ENCODE peak calls at places on chromosomes 11 and 22, in seven cellular contexts. W is GM12865, K is transverse colon, N is right lobe of liver, P is mammary epithelial cell, L is aorta, U is brain microvascular endothelial cell. O is an unnamed sample.

GRCh38 chr11:126212089-126212660 is 593 bp downstream of the FAM118B start:
- DNase-seq in U (no peak), L (no peak), P (peak), N (no peak), K (no peak), W (no peak), O (peak)

GRCh38 chr11:132540586-132540985 is 991.7 kb downstream of the OPCML start:
- DNase-seq in L (no peak), N (no peak), W (no peak), K (no peak), P (no peak), U (no peak), O (no peak)

GRCh38 chr11:63510360-63511130 is 4.7 kb downstream of the LGALS12 start:
- DNase-seq in U (no peak), K (no peak), P (no peak), W (no peak), L (peak), N (peak), O (no peak)

GRCh38 chr11:67563354-67564114 is 20.1 kb upstream of the GSTP1 start:
- DNase-seq in N (peak), P (peak), U (peak), K (peak), W (no peak), L (peak), O (peak)

GRCh38 chr22:43832393-43833265 is 20.5 kb upstream of the EFCAB6 start:
- DNase-seq in K (no peak), P (no peak), N (no peak), L (no peak), W (no peak), U (no peak), O (no peak)

GRCh38 chr11:2531277-2531986 is 86.6 kb downstream of the KCNQ1 start:
- DNase-seq in L (peak), P (peak), N (peak), U (peak), W (peak), K (peak), O (peak)

GRCh38 chr11:103297900-103298299 is 188.7 kb downstream of the DYNC2H1 start:
- DNase-seq in U (no peak), P (no peak), W (no peak), N (no peak), L (no peak), K (no peak), O (no peak)

GRCh38 chr22:16601437-16602223 is 9.0 kb upstream of the CCT8L2 start:
- DNase-seq in W (no peak), K (no peak), P (no peak), N (no peak), U (no peak), L (no peak), O (no peak)

GRCh38 chr11:61429346-61429690 is 457 bp downstream of the CPSF7 start:
- DNase-seq in N (no peak), U (peak), P (peak), W (peak), K (peak), L (peak), O (peak)

GRCh38 chr11:79052539-79052938 is 388.3 kb downstream of the TENM4 start:
- DNase-seq in W (no peak), P (no peak), L (no peak), U (peak), K (no peak), N (no peak), O (peak)

GRCh38 chr22:44312766-44313165 is at the start of gene SHISAL1:
- DNase-seq in N (no peak), P (peak), W (no peak), K (no peak), L (no peak), U (peak), O (no peak)

GRCh38 chr22:31917227-31917921 is 27.0 kb upstream of the YWHAH start:
- DNase-seq in U (no peak), L (peak), N (no peak), P (no peak), W (peak), K (peak), O (no peak)

GRCh38 chr11:64076764-64077163 is 41.0 kb downstream of the FLRT1 start:
- DNase-seq in W (no peak), U (no peak), N (no peak), K (no peak), P (no peak), L (no peak), O (no peak)

GRCh38 chr11:2380807-2381350 is 3.8 kb downstream of the CD81 start:
- DNase-seq in W (peak), U (no peak), N (peak), P (no peak), K (peak), L (peak), O (no peak)

GRCh38 chr11:76846441-76846840 is 14.3 kb upstream of the ACER3 start:
- DNase-seq in U (no peak), N (no peak), K (no peak), P (no peak), W (no peak), L (no peak), O (no peak)

GRCh38 chr11:7332451-7332850 is 80.7 kb downstream of the SYT9 start:
- DNase-seq in N (no peak), K (no peak), U (no peak), W (no peak), P (no peak), L (no peak), O (no peak)

GRCh38 chr11:36233226-36233625 is 56.0 kb downstream of the COMMD9 start:
- DNase-seq in P (no peak), W (no peak), U (peak), N (no peak), K (no peak), L (no peak), O (no peak)

GRCh38 chr11:2122907-2123627 is 16.1 kb downstream of the IGF2 start:
- DNase-seq in L (peak), N (no peak), W (no peak), U (no peak), K (no peak), P (no peak), O (no peak)

GRCh38 chr22:45548991-45549736 is 46.5 kb downstream of the FBLN1 start:
- DNase-seq in P (no peak), N (no peak), L (peak), K (peak), U (peak), W (no peak), O (peak)

GRCh38 chr11:73528877-73529530 is 68.9 kb downstream of the FAM168A start:
- DNase-seq in N (no peak), W (no peak), U (no peak), L (no peak), P (no peak), K (no peak), O (no peak)

GRCh38 chr22:32531955-32532818 is 57.6 kb downstream of the FBXO7 start:
- DNase-seq in L (peak), W (no peak), P (peak), U (peak), K (peak), N (peak), O (peak)

GRCh38 chr11:61682093-61682732 is 2.0 kb downstream of the DAGLA start:
- DNase-seq in L (peak), U (peak), N (no peak), P (no peak), W (no peak), K (peak), O (peak)

GRCh38 chr11:119319136-119319701 is 2.3 kb upstream of the MCAM start:
- DNase-seq in P (no peak), W (no peak), K (no peak), U (no peak), N (no peak), L (no peak), O (no peak)
- H3K4me3 ChIP-seq in P (no peak), W (peak), K (no peak), U (no peak), N (no peak), L (no peak), O (no peak)

GRCh38 chr22:37418627-37419369 is 8.5 kb downstream of the ELFN2 start:
- DNase-seq in K (peak), N (no peak), L (no peak), U (no peak), W (no peak), P (no peak), O (no peak)
- H3K4me3 ChIP-seq in K (no peak), N (no peak), L (no peak), U (no peak), W (no peak), P (no peak), O (no peak)

GRCh38 chr22:26480611-26480932 is 3.0 kb downstream of the HPS4 start:
- DNase-seq in K (no peak), L (no peak), W (no peak), P (no peak), U (no peak), N (no peak), O (no peak)

GRCh38 chr22:26482171-26482570 is 1.4 kb downstream of the HPS4 start:
- DNase-seq in K (no peak), P (no peak), U (no peak), N (no peak), W (no peak), L (no peak), O (no peak)

GRCh38 chr22:26481694-26482093 is 1.9 kb downstream of the HPS4 start:
- DNase-seq in U (no peak), N (no peak), W (peak), L (no peak), P (no peak), K (no peak), O (no peak)

GRCh38 chr22:26479792-26480610 is 3.6 kb downstream of the HPS4 start:
- DNase-seq in L (no peak), P (no peak), W (peak), U (no peak), N (no peak), K (no peak), O (no peak)

DNA sequence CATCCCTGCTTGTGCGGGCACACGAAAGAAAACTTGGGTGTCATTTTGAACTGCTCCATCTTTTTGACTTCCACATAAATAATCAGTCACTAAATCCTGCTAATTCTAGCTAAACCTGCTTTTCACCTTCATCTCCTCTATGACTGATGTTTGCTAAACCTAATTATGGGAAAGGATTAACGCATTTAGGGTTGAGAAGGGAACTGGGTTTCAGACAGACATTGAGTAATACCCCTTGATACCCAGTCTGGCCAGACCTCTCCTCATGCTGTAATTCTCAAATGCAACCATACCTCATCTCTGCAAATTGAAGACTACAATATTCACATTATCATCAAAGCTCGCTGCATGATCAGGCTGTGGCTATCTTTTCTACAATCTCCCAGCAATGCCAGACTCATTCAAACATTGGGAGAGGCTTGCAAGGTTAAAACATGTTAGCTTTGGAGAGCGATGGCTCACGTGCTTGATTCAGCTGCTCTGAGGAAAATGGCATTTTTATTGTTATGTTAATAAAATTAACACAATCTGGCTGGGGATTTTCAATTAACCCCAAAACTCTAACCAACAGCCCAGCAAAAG is 2.4 kb downstream of the HPS4 start:
- DNase-seq in N (no peak), U (no peak), P (no peak), K (no peak), W (no peak), L (no peak), O (no peak)
- H3K4me3 ChIP-seq in N (no peak), U (no peak), P (no peak), K (no peak), W (peak), L (no peak), O (no peak)

GRCh38 chr22:22960307-22960706 is 72.7 kb downstream of the IGLL5 start:
- DNase-seq in U (no peak), L (no peak), W (no peak), P (no peak), K (no peak), N (no peak), O (no peak)
- H3K4me3 ChIP-seq in U (no peak), L (no peak), W (no peak), P (no peak), K (no peak), N (no peak), O (no peak)

GRCh38 chr11:65353900-65354264 is 669 bp upstream of the TIGD3 start:
- DNase-seq in U (no peak), L (no peak), N (no peak), P (no peak), K (no peak), W (no peak), O (no peak)

GRCh38 chr11:65352783-65353182 is 1.8 kb upstream of the TIGD3 start:
- DNase-seq in W (no peak), K (no peak), N (no peak), U (no peak), P (no peak), L (no peak), O (peak)

GRCh38 chr11:65355013-65355775 is 643 bp downstream of the TIGD3 start:
- DNase-seq in K (peak), N (peak), L (peak), W (peak), P (no peak), U (no peak), O (no peak)

GRCh38 chr11:65354265-65355012 is at the start of gene TIGD3:
- DNase-seq in N (peak), P (peak), K (peak), W (peak), U (peak), L (peak), O (peak)

GRCh38 chr11:65353376-65353775 is 1.2 kb upstream of the TIGD3 start:
- DNase-seq in K (no peak), L (no peak), P (no peak), N (no peak), W (no peak), U (no peak), O (peak)
- H3K4me3 ChIP-seq in K (no peak), L (no peak), P (no peak), N (no peak), W (no peak), U (no peak), O (no peak)

DNA sequence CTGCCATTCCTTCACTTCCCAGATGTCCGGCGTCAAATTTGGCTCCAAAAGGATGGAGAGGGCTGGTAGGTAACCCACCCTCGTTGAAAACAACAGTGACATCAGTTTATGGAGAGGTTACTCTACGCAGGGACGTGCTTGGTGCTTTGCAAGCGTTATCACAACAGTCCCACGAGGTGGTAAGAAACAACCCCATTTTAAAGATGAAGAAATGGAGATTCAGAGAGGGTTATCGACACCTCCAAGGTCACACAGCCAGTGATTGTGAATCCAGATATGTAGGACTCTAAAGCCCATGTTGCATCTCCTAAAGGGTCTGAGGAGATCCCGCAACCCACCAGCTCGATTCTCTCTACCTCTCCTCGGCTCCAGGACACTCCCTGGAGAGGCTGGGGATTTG is 773 bp downstream of the MIAT start:
- DNase-seq in P (no peak), K (no peak), N (no peak), L (no peak), U (no peak), W (no peak), O (no peak)
- H3K4me3 ChIP-seq in P (no peak), K (no peak), N (no peak), L (no peak), U (peak), W (peak), O (peak)

GRCh38 chr11:11915625-11916024 is 73.9 kb downstream of the USP47 start:
- DNase-seq in N (no peak), P (no peak), L (no peak), K (no peak), U (no peak), W (no peak), O (no peak)
- H3K4me3 ChIP-seq in N (no peak), P (no peak), L (no peak), K (no peak), U (no peak), W (no peak), O (no peak)

DNA sequence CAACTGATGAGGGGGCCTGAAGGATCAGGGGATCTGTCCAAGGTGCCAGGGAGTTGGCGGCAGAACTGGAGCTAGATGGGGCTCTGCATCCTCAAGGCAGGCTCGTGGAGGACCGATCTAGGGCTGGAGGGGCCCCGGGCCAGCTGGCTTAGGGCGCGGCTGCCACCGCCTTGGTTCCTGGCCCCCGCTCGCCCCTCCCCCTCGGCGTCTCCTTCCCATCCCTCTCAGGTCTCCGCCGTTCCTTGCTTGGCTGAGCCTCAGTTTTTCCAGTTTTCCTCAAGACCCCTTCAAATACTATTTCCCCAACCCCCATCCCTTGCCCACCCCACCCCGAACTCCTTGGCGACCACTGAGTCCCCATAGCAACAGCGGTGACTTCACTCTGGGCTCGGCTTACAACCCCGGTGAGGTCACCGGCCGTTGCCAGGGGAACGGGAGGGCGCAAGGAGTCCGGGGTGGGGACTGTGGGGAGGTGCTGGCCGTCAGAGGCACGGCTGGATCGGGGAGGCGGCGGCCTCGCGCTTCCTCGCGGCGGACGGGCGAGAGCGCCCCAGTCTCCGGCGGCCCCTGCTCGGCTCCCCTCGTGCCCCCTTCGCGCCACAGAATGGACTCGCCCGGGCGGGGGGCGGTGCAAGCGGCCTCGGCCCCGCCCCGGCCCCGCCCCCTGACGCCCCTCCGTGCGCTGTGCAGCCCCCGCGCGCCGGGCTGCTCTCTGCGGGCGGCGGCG is 7.5 kb downstream of the FREY1 start:
- DNase-seq in P (peak), L (peak), U (peak), W (peak), N (peak), K (peak), O (peak)
- H3K4me3 ChIP-seq in P (peak), L (peak), U (peak), W (no peak), N (peak), K (peak), O (peak)

GRCh38 chr11:85626496-85626895 is 648 bp downstream of the DLG2 start:
- DNase-seq in P (no peak), N (peak), K (no peak), L (no peak), W (no peak), U (no peak), O (no peak)
- H3K4me3 ChIP-seq in P (no peak), N (peak), K (no peak), L (peak), W (no peak), U (no peak), O (peak)

GRCh38 chr11:33735166-33735425 is 1.1 kb downstream of the CD59 start:
- DNase-seq in L (no peak), W (no peak), P (no peak), U (no peak), N (no peak), K (no peak), O (no peak)
- H3K4me3 ChIP-seq in L (peak), W (peak), P (peak), U (peak), N (peak), K (peak), O (peak)